ENCODE peak calls at places on chromosome 20, in five cellular contexts. S is H1, B is H9, X is trophoblast cell, Q is neuronal stem cell. L is an unnamed sample.

GRCh38 chr20:55086421-55086820 is 611.0 kb downstream of the DOK5 start:
- DNase-seq in B (no peak), Q (no peak), S (no peak), X (no peak), L (no peak)

GRCh38 chr20:18645196-18645745 is 57.4 kb downstream of the DTD1 start:
- DNase-seq in S (no peak), X (peak), B (no peak), Q (no peak), L (no peak)

GRCh38 chr20:57664924-57665588 is 44.8 kb downstream of the PMEPA1 start:
- DNase-seq in B (no peak), S (no peak), Q (no peak), X (no peak), L (no peak)

GRCh38 chr20:48886189-48886588 is 35.3 kb upstream of the ARFGEF2 start:
- DNase-seq in X (no peak), Q (no peak), B (no peak), S (no peak), L (no peak)

GRCh38 chr20:38355161-38356012 is 9.1 kb downstream of the LBP start:
- DNase-seq in B (peak), S (no peak), Q (no peak), X (no peak), L (no peak)

GRCh38 chr20:61140576-61140975 is 111.5 kb upstream of the CDH4 start:
- DNase-seq in X (no peak), B (no peak), S (no peak), Q (no peak), L (no peak)

GRCh38 chr20:41138527-41139226 is 1.3 kb downstream of the PLCG1 start:
- DNase-seq in X (no peak), Q (peak), S (no peak), B (no peak), L (peak)

GRCh38 chr20:58439974-58440767 is 51.1 kb downstream of the VAPB start:
- DNase-seq in X (no peak), S (no peak), B (no peak), Q (no peak), L (peak)

GRCh38 chr20:50690979-50691584 is at the start of gene RIPOR3:
- DNase-seq in Q (peak), B (peak), S (peak), X (no peak), L (peak)

GRCh38 chr20:19764207-19764606 is 6.1 kb downstream of the RIN2 start:
- DNase-seq in B (no peak), S (no peak), X (peak), Q (no peak), L (peak)

DNA sequence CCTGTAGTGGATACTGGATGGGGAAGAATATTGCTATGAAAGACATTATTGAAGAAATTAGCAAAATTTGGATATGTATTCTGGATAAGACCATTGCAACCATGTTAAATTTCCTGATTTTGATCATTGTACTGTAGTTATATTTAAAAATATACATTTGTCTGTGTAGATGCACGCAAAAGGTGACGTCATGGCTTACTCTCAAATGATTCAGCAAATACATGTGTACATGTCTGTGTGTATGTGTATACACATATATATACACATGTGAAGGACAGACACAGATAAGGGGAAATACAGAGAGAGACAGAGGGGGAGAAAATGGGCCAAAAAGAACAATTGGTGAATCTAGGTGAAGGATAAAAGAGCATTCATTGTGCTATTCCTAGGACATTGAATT is 82.3 kb upstream of the PLCB4 start:
- DNase-seq in Q (no peak), B (no peak), S (no peak), X (no peak), L (no peak)
- H2BK12ac ChIP-seq in Q (no peak), B (no peak), S (no peak), X (no peak), L (no peak)

GRCh38 chr20:47317127-47317895 is 39.2 kb downstream of the ZMYND8 start:
- DNase-seq in X (peak), Q (no peak), S (no peak), B (peak), L (peak)
- H2BK12ac ChIP-seq in X (peak), Q (no peak), S (peak), B (peak), L (peak)

GRCh38 chr20:44418069-44418905 is 57.4 kb upstream of the TTPAL start:
- DNase-seq in S (no peak), B (no peak), X (no peak), Q (no peak), L (no peak)
- H2BK12ac ChIP-seq in S (no peak), B (no peak), X (no peak), Q (no peak), L (no peak)

GRCh38 chr20:1928154-1928553 is 32.9 kb downstream of the SIRPA start:
- DNase-seq in Q (no peak), S (no peak), B (no peak), X (no peak), L (peak)

GRCh38 chr20:1930165-1930564 is 35.0 kb downstream of the SIRPA start:
- DNase-seq in X (no peak), S (no peak), Q (no peak), B (no peak), L (no peak)

GRCh38 chr20:1927217-1927616 is 32.0 kb downstream of the SIRPA start:
- DNase-seq in S (no peak), B (no peak), Q (no peak), X (no peak), L (no peak)

GRCh38 chr20:1928782-1929181 is 33.6 kb downstream of the SIRPA start:
- DNase-seq in X (no peak), S (no peak), B (no peak), Q (no peak), L (peak)

DNA sequence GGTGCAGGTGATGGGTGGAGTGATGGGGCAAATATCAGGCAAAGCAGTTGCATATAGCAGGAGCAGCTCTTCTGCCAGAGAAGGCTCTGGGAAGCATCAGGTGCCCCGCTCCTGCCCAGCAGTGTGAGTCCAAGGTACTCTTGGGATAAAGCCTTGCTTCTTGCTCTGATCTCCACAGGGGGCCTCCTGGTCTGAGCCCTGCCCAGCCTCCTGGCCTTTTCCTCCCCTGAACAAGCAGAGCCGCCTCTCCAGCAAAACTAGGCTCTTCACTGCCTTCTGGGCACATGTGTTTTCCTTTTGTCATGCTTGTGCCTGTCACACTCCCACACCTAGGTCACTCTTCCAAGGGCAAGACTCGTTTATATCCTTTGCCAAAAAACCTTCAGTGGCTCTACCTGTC is 34.3 kb downstream of the SIRPA start:
- DNase-seq in X (no peak), S (no peak), Q (no peak), B (no peak), L (no peak)
- H2BK12ac ChIP-seq in X (no peak), S (peak), Q (no peak), B (no peak), L (peak)

DNA sequence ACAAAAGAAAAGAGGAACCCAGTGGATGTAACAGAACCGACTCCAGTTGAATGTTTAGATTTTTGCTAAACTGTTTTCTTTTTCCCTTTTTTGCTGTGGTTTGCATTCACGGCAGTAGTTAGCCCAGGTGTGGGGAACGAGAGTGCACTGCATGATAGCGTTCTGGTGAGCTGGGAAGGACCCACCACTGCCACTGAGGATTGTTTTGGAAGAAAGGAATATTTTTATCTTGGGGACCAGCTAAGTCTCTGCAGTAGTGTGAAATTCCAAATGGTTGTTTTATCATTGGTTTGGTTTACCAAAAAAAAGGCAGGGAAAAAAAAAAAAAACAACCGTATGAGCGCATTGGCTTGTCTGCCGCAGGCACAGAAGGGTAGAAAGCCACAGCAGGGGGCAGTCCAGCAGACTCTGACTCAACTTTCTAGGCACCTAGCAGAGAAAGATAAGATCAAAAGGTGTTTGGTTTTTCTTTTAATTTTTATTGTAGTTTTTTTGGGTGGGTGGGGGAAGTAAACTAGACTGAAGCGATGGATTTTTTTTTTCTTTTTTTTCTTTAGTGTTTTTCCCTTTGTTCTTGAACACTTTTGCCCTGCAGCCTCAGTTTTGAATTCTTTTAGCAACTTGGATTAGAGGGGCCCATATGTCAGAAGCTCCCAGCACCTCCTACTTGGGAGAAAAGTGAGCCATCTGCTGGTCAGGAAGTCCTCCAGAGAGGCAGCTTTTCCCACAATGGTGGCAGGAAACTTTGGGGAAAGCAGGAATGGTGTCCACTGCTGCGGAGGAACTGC is 13.5 kb upstream of the RAB5IF start:
- DNase-seq in S (no peak), B (peak), Q (no peak), X (no peak), L (peak)
- H2BK12ac ChIP-seq in S (no peak), B (no peak), Q (no peak), X (no peak), L (no peak)

DNA sequence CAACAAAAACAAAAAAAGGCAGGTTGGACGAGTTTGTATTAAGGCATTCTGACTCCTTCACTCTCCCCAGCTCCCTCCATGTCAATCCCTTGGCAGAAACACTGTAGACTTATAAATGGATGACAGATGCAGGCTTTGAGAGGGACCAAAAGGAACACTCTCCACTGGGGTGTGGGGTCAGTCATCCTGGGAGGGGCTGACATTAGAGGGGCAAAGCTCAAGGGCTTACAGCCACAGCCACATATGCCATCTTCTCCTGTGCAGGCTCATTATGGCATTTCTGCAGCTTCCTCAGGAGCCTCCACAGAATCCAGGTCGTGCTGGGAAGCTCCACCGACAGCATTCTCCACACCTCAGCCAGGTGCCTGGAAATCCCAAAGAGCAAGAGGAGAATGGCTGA is 33.0 kb upstream of the RBL1 start:
- DNase-seq in B (no peak), S (no peak), X (no peak), Q (no peak), L (no peak)
- H2BK12ac ChIP-seq in B (no peak), S (no peak), X (no peak), Q (no peak), L (no peak)

GRCh38 chr20:53194310-53194709 is 222.2 kb downstream of the TSHZ2 start:
- DNase-seq in S (no peak), X (no peak), Q (no peak), B (no peak), L (no peak)
- H2BK12ac ChIP-seq in S (no peak), X (no peak), Q (no peak), B (no peak), L (no peak)

DNA sequence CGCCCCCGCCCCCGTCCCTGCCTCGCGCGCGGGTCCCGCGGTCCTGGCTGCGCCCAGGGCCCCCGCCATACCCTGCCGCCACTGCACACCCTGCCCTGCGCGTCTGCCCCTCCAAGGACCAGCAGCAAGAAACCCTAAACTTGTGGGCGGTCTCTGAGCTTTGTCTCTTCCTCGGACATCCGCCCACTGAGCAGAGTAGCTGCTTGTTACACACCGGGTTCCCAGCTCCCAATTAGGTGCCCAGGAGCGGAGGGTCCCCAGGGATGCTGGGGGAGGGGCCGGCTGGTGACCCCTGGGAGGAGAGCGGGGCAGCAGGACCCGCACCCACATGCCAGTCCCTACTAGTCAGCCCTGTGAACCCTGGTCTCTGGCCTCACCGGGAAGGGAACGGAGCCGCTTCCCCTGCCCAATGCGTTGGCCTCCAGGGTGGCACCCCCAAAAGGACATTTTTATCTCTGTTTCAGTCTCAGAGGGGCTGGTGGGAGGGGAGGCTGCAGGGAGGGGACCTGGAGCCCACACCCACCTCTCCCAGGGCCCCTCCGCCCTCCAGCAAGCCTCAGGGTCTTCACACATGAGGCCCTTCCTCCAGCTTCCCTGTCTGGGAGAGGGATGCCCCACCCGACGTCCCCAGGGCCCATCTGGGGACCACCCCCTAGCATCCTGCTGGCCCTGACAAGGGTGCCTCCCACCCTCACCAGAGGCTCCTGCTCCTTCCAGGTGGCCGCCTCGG is 10.5 kb downstream of the STMN3 start:
- DNase-seq in B (peak), S (peak), X (no peak), Q (no peak), L (no peak)
- H2BK12ac ChIP-seq in B (no peak), S (no peak), X (no peak), Q (peak), L (no peak)

GRCh38 chr20:63532449-63532971 is 4.7 kb downstream of the PTK6 start:
- DNase-seq in Q (no peak), B (no peak), S (no peak), X (no peak), L (no peak)
- H2BK12ac ChIP-seq in Q (no peak), B (no peak), S (peak), X (no peak), L (no peak)

GRCh38 chr20:62338294-62338620 is 28.9 kb downstream of the LAMA5 start:
- DNase-seq in X (no peak), Q (no peak), B (no peak), S (no peak), L (no peak)
- H2BK12ac ChIP-seq in X (no peak), Q (peak), B (no peak), S (no peak), L (no peak)

L was measured in mesenchymal stem cell.